ENCODE peak calls at places on chromosomes 5 and 9, in eight cellular contexts. One of them, this sample, is unnamed.

GRCh38 chr9:109588415-109588814 is 90.3 kb upstream of the PTPN3 start:
- DNase-seq in transverse colon: no peak
- DNase-seq in lung: no peak
- DNase-seq in HuH-7: no peak
- DNase-seq in Calu3: no peak
- DNase-seq in posterior vena cava: no peak
- DNase-seq in left ventricle myocardium inferior: no peak
- DNase-seq in SJSA1: no peak
- DNase-seq in this sample: no peak

GRCh38 chr5:172414618-172415599 is 39.4 kb downstream of the SH3PXD2B start:
- DNase-seq in lung: no peak
- DNase-seq in HuH-7: peak
- DNase-seq in transverse colon: peak
- DNase-seq in Calu3: no peak
- DNase-seq in left ventricle myocardium inferior: peak
- DNase-seq in posterior vena cava: peak
- DNase-seq in SJSA1: no peak
- DNase-seq in this sample: no peak

GRCh38 chr5:121987685-121988073 is 25.9 kb downstream of the SRFBP1 start:
- DNase-seq in Calu3: no peak
- DNase-seq in left ventricle myocardium inferior: no peak
- DNase-seq in SJSA1: no peak
- DNase-seq in lung: no peak
- DNase-seq in transverse colon: no peak
- DNase-seq in posterior vena cava: no peak
- DNase-seq in HuH-7: no peak
- DNase-seq in this sample: no peak

GRCh38 chr9:135990468-135991429 is 29.6 kb upstream of the UBAC1 start:
- DNase-seq in lung: peak
- DNase-seq in Calu3: peak
- DNase-seq in SJSA1: no peak
- DNase-seq in posterior vena cava: no peak
- DNase-seq in transverse colon: peak
- DNase-seq in HuH-7: peak
- DNase-seq in left ventricle myocardium inferior: no peak
- DNase-seq in this sample: no peak

GRCh38 chr5:150341989-150342388 is 15.5 kb upstream of the TCOF1 start:
- DNase-seq in left ventricle myocardium inferior: no peak
- DNase-seq in Calu3: no peak
- DNase-seq in lung: no peak
- DNase-seq in posterior vena cava: no peak
- DNase-seq in transverse colon: no peak
- DNase-seq in HuH-7: no peak
- DNase-seq in SJSA1: no peak
- DNase-seq in this sample: no peak

GRCh38 chr9:96067004-96067403 is 191.5 kb downstream of the ERCC6L2 start:
- DNase-seq in left ventricle myocardium inferior: peak
- DNase-seq in HuH-7: no peak
- DNase-seq in SJSA1: no peak
- DNase-seq in lung: no peak
- DNase-seq in Calu3: no peak
- DNase-seq in transverse colon: no peak
- DNase-seq in posterior vena cava: no peak
- DNase-seq in this sample: no peak

GRCh38 chr9:120619751-120620655 is 40.0 kb upstream of the CDK5RAP2 start:
- DNase-seq in Calu3: peak
- DNase-seq in lung: peak
- DNase-seq in posterior vena cava: no peak
- DNase-seq in SJSA1: peak
- DNase-seq in left ventricle myocardium inferior: no peak
- DNase-seq in HuH-7: peak
- DNase-seq in transverse colon: peak
- DNase-seq in this sample: no peak

GRCh38 chr5:56358703-56359428 is 125.7 kb upstream of the ANKRD55 start:
- DNase-seq in lung: no peak
- DNase-seq in posterior vena cava: no peak
- DNase-seq in HuH-7: peak
- DNase-seq in Calu3: peak
- DNase-seq in left ventricle myocardium inferior: no peak
- DNase-seq in transverse colon: no peak
- DNase-seq in SJSA1: peak
- DNase-seq in this sample: no peak

GRCh38 chr5:94057655-94058054 is 316.3 kb upstream of the POU5F2 start:
- DNase-seq in left ventricle myocardium inferior: no peak
- DNase-seq in transverse colon: no peak
- DNase-seq in lung: no peak
- DNase-seq in SJSA1: no peak
- DNase-seq in Calu3: no peak
- DNase-seq in posterior vena cava: no peak
- DNase-seq in HuH-7: no peak
- DNase-seq in this sample: no peak

GRCh38 chr5:15695171-15695676 is 195.2 kb downstream of the FBXL7 start:
- DNase-seq in Calu3: no peak
- DNase-seq in left ventricle myocardium inferior: no peak
- DNase-seq in SJSA1: no peak
- DNase-seq in transverse colon: no peak
- DNase-seq in lung: no peak
- DNase-seq in HuH-7: no peak
- DNase-seq in posterior vena cava: no peak
- DNase-seq in this sample: no peak

GRCh38 chr9:12162101-12162500 is 531.1 kb upstream of the TYRP1 start:
- DNase-seq in posterior vena cava: no peak
- DNase-seq in HuH-7: no peak
- DNase-seq in transverse colon: no peak
- DNase-seq in SJSA1: no peak
- DNase-seq in Calu3: no peak
- DNase-seq in lung: no peak
- DNase-seq in left ventricle myocardium inferior: no peak
- DNase-seq in this sample: no peak

GRCh38 chr9:90112791-90113190 is 508.0 kb downstream of the GADD45G start:
- DNase-seq in HuH-7: no peak
- DNase-seq in Calu3: no peak
- DNase-seq in posterior vena cava: no peak
- DNase-seq in SJSA1: no peak
- DNase-seq in lung: no peak
- DNase-seq in transverse colon: no peak
- DNase-seq in left ventricle myocardium inferior: no peak
- DNase-seq in this sample: no peak

GRCh38 chr5:40486437-40487270 is 193.1 kb upstream of the PTGER4 start:
- DNase-seq in lung: no peak
- DNase-seq in transverse colon: no peak
- DNase-seq in left ventricle myocardium inferior: no peak
- DNase-seq in Calu3: peak
- DNase-seq in HuH-7: no peak
- DNase-seq in posterior vena cava: no peak
- DNase-seq in SJSA1: no peak
- DNase-seq in this sample: no peak

GRCh38 chr5:96254980-96255681 is 177.9 kb downstream of the PCSK1 start:
- DNase-seq in transverse colon: no peak
- DNase-seq in posterior vena cava: no peak
- DNase-seq in left ventricle myocardium inferior: no peak
- DNase-seq in SJSA1: peak
- DNase-seq in lung: no peak
- DNase-seq in HuH-7: no peak
- DNase-seq in Calu3: peak
- DNase-seq in this sample: peak

GRCh38 chr5:1885777-1886633 is 3.3 kb upstream of the IRX4 start:
- DNase-seq in SJSA1: no peak
- DNase-seq in HuH-7: no peak
- DNase-seq in transverse colon: no peak
- DNase-seq in Calu3: no peak
- DNase-seq in left ventricle myocardium inferior: no peak
- DNase-seq in lung: no peak
- DNase-seq in posterior vena cava: no peak
- DNase-seq in this sample: peak

GRCh38 chr9:73780916-73781315 is 629.3 kb downstream of the ANXA1 start:
- DNase-seq in SJSA1: no peak
- DNase-seq in HuH-7: no peak
- DNase-seq in posterior vena cava: no peak
- DNase-seq in transverse colon: no peak
- DNase-seq in lung: no peak
- DNase-seq in left ventricle myocardium inferior: no peak
- DNase-seq in Calu3: no peak
- DNase-seq in this sample: no peak

GRCh38 chr5:39194466-39195136 is 24.8 kb downstream of the FYB1 start:
- DNase-seq in posterior vena cava: no peak
- DNase-seq in lung: no peak
- DNase-seq in left ventricle myocardium inferior: no peak
- DNase-seq in Calu3: no peak
- DNase-seq in SJSA1: no peak
- DNase-seq in HuH-7: peak
- DNase-seq in transverse colon: no peak
- DNase-seq in this sample: peak

GRCh38 chr9:83722726-83723495 is 15.2 kb upstream of the UBQLN1 start:
- DNase-seq in posterior vena cava: no peak
- DNase-seq in transverse colon: no peak
- DNase-seq in SJSA1: no peak
- DNase-seq in lung: no peak
- DNase-seq in left ventricle myocardium inferior: no peak
- DNase-seq in HuH-7: no peak
- DNase-seq in Calu3: no peak
- DNase-seq in this sample: no peak

GRCh38 chr5:168015506-168015905 is 275.9 kb upstream of the WWC1 start:
- DNase-seq in posterior vena cava: no peak
- DNase-seq in SJSA1: peak
- DNase-seq in left ventricle myocardium inferior: no peak
- DNase-seq in Calu3: no peak
- DNase-seq in lung: no peak
- DNase-seq in transverse colon: no peak
- DNase-seq in HuH-7: no peak
- DNase-seq in this sample: no peak

GRCh38 chr5:18299166-18299565 is 664.9 kb downstream of the TAF11L14 start:
- DNase-seq in Calu3: no peak
- DNase-seq in left ventricle myocardium inferior: no peak
- DNase-seq in lung: no peak
- DNase-seq in posterior vena cava: no peak
- DNase-seq in SJSA1: no peak
- DNase-seq in HuH-7: no peak
- DNase-seq in transverse colon: no peak
- DNase-seq in this sample: no peak

GRCh38 chr9:125810161-125810560 is 63.0 kb downstream of the PBX3 start:
- DNase-seq in lung: no peak
- DNase-seq in Calu3: no peak
- DNase-seq in left ventricle myocardium inferior: no peak
- DNase-seq in SJSA1: no peak
- DNase-seq in HuH-7: no peak
- DNase-seq in posterior vena cava: no peak
- DNase-seq in transverse colon: no peak
- DNase-seq in this sample: no peak

GRCh38 chr9:129108805-129109370 is 1.7 kb downstream of the CRAT start:
- DNase-seq in lung: no peak
- DNase-seq in transverse colon: peak
- DNase-seq in left ventricle myocardium inferior: no peak
- DNase-seq in SJSA1: no peak
- DNase-seq in posterior vena cava: no peak
- DNase-seq in Calu3: no peak
- DNase-seq in HuH-7: no peak
- DNase-seq in this sample: peak

GRCh38 chr5:124446125-124446524 is 300.3 kb downstream of the ZNF608 start:
- DNase-seq in transverse colon: no peak
- DNase-seq in SJSA1: no peak
- DNase-seq in posterior vena cava: no peak
- DNase-seq in left ventricle myocardium inferior: no peak
- DNase-seq in Calu3: no peak
- DNase-seq in lung: no peak
- DNase-seq in HuH-7: no peak
- DNase-seq in this sample: no peak

GRCh38 chr5:146426853-146427618 is 20.1 kb upstream of the TCERG1 start:
- DNase-seq in left ventricle myocardium inferior: no peak
- DNase-seq in HuH-7: peak
- DNase-seq in lung: no peak
- DNase-seq in posterior vena cava: no peak
- DNase-seq in SJSA1: peak
- DNase-seq in Calu3: no peak
- DNase-seq in transverse colon: no peak
- DNase-seq in this sample: no peak

GRCh38 chr9:122051401-122052346 is 41.4 kb downstream of the TTLL11 start:
- DNase-seq in SJSA1: no peak
- DNase-seq in lung: no peak
- DNase-seq in left ventricle myocardium inferior: no peak
- DNase-seq in HuH-7: no peak
- DNase-seq in Calu3: no peak
- DNase-seq in posterior vena cava: no peak
- DNase-seq in transverse colon: no peak
- DNase-seq in this sample: no peak

GRCh38 chr5:111227805-111228204 is 3.6 kb downstream of the CAMK4 start:
- DNase-seq in transverse colon: peak
- DNase-seq in lung: no peak
- DNase-seq in posterior vena cava: no peak
- DNase-seq in left ventricle myocardium inferior: no peak
- DNase-seq in SJSA1: no peak
- DNase-seq in HuH-7: no peak
- DNase-seq in Calu3: peak
- DNase-seq in this sample: no peak

This sample was measured in RWPE2.